ENCODE peak calls at places on chromosomes 2 and 18, in four cellular contexts. E, A, G and V are unnamed samples.

GRCh38 chr2:166126014-166126639 is 1.7 kb downstream of the SCN1A start:
- DNase-seq in A (peak; percentile 75), E (peak; percentile 61), G (no peak), V (no peak)

GRCh38 chr2:238900511-238900910 is 52.6 kb downstream of the TWIST2 start:
- DNase-seq in A (peak; percentile 45), G (no peak), E (no peak), V (no peak)

GRCh38 chr2:241803387-241804325 is 5.3 kb upstream of the NEU4 start:
- DNase-seq in E (peak; percentile 44), A (peak; percentile 49), G (peak; percentile 40), V (peak; percentile 82)

GRCh38 chr2:221958224-221958623 is 340.6 kb downstream of the PAX3 start:
- DNase-seq in E (peak; percentile 4), G (no peak), A (peak; percentile 7), V (no peak)

GRCh38 chr18:435940-436339 is 64.6 kb downstream of the COLEC12 start:
- DNase-seq in E (no peak), G (no peak), A (no peak), V (peak; percentile 24)

GRCh38 chr2:75340560-75340959 is 141.2 kb upstream of the TACR1 start:
- DNase-seq in E (no peak), A (no peak), G (no peak), V (no peak)

GRCh38 chr18:56038258-56039030 is 450.5 kb upstream of the TCF4 start:
- DNase-seq in G (no peak), E (no peak), A (no peak), V (no peak)

GRCh38 chr2:223884399-223884798 is 47.0 kb upstream of the AP1S3 start:
- DNase-seq in E (peak; percentile 42), A (peak; percentile 40), G (no peak), V (no peak)

GRCh38 chr2:38037325-38037724 is 38.6 kb downstream of the CYP1B1 start:
- DNase-seq in E (no peak), G (no peak), A (no peak), V (no peak)

DNA sequence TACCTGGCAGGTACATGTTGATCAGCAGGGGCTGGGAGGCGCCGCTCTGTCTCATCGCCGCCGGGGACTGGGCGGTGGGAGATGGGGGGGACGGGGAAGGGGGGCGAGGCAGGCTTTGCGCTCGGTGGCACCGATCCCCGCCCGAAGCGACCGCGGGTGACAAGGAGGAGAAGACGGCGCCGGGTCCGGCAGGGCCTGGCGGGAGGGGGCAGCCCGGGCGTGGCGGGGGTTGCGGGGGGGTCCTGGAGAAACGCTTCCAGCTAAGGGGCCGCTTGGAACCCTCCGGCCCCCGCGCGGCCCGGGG is at the start of gene FEV:
- DNase-seq in G (no peak), A (no peak), E (no peak), V (no peak)
- H3K4me3 ChIP-seq in G (peak within 1 kb of the TSS; percentile 48), A (no peak within 1 kb of the TSS), E (no peak within 1 kb of the TSS), V (peak within 1 kb of the TSS; percentile 18)

DNA sequence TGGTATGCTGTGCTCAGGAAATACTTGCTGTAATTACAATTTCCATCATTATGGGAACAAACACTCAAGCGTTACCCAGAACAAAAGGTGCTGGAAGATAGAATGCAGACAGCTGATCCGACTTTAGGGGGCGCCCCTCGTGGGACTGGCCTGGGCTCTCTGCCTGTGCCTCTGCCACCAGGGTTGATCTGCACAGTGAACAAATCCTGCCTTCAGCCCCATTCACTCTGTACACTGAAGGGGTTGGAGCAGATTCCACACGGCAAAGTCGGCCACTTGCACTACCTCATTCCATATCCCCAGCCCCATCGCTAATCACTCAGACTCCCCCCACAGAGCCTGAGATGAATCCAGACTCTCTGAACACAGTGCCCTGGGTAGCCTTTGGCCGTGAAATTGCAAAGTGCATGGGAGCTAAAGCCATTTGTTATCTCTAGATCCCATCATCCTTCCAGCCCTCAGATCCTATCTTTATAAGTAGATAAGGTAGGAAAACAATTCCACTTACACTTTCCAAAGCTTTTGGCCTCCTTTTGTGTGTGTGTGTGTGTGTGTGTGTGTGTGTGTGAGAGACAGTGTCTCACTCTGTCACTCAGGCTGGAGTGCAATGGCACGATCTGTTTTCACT is 69.3 kb downstream of the INPP5D start:
- DNase-seq in E (no peak), G (no peak), A (no peak), V (no peak)
- TF ChIP-seq CTCF in E (no peak), G (no peak), A (peak; percentile 16), V (no peak)

GRCh38 chr2:178238144-178238521 is 43.8 kb downstream of the OSBPL6 start:
- DNase-seq in A (peak; percentile 46), G (no peak), E (peak; percentile 41), V (no peak)
- H3K4me3 ChIP-seq in A (no peak overlapping the region), G (no peak overlapping the region), E (no peak overlapping the region), V (no peak overlapping the region)

GRCh38 chr2:184162426-184162825 is 435.9 kb upstream of the ZNF804A start:
- DNase-seq in E (no peak), A (no peak), G (no peak), V (no peak)
- TF ChIP-seq CTCF in E (no peak), A (no peak), G (no peak), V (no peak)

DNA sequence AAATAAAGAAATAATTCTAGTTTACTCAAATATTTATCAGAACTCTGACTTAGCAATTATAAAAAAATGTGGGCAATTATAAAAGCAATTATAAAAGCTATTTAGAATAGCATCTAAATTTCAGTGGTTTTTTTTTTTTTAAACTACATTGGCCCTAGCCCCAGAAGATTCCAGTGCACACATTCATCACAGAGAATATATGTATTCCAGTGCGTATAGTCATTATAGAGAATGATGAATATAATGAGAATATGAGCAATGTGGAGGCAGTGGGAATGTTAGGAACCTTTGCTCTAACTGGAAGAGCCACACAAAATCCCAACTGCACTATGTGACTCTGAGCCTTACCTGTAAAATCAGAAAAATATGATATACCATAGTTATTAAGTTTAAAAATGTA is 10.5 kb downstream of the MAP3K2 start:
- DNase-seq in G (no peak), E (no peak), A (no peak), V (no peak)
- H3K4me3 ChIP-seq in G (no peak overlapping the region), E (no peak overlapping the region), A (no peak overlapping the region), V (no peak overlapping the region)

GRCh38 chr2:159939946-159940345 is 122.5 kb downstream of the PLA2R1 start:
- DNase-seq in E (no peak), G (no peak), A (peak; percentile 62), V (no peak)
- TF ChIP-seq CTCF in E (no peak), G (peak; percentile 46), A (peak; percentile 49), V (no peak)

GRCh38 chr2:55420901-55421300 is 1.2 kb upstream of the CCDC88A start:
- DNase-seq in G (no peak), A (no peak), E (no peak), V (no peak)
- H3K4me3 ChIP-seq in G (peak overlapping the region; percentile 82), A (peak overlapping the region; percentile 84), E (no peak overlapping the region), V (peak overlapping the region; percentile 94)

DNA sequence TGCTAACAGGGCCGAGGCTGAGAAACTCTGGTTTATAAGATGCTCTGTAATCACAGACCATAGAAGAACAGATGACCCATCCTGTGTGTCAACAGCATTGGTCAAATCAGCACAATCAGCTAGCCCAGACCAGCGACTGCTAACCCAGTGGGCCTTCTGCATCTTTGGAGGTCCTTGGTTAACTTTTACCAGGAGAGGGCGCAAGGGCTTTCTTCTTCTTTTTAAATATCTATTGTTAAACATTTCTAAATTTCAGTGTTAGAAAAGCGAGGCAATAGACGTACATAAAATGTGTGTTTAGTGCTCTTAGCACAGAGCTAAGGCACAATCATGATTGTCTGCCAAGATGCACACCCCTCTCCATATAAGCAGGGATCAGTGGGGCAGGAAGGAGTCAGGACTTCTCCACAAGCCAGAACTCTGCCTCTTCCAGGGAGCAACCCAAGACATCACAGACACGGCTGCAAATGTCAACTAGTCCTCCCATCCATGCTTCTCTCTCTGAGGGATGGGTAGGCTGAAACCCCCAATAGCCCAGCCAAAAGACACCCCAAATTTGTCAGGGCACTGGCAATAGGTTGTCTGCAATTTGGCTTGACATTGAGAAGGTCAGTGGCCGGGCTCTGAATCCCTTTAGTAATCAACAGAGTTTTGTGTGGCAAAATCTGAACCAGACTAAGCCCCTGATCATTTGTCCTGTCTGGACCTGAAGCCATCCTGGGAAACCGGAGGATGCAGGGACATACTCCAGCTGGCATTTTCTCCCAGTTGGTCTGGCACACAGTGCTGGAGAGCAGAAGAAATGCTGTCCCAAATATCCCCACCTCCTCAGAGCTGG is 188.2 kb downstream of the BCL2 start:
- DNase-seq in G (no peak), A (peak; percentile 77), E (peak; percentile 81), V (no peak)
- TF ChIP-seq CTCF in G (peak; percentile 79), A (peak; percentile 64), E (peak; percentile 75), V (peak; percentile 75)

GRCh38 chr18:9876867-9877654 is 8.7 kb upstream of the TXNDC2 start:
- DNase-seq in G (no peak), A (peak; percentile 99), E (peak; percentile 100), V (no peak)
- H3K4me3 ChIP-seq in G (peak overlapping the region; percentile 34), A (peak overlapping the region; percentile 38), E (peak overlapping the region; percentile 29), V (peak overlapping the region; percentile 5)